ENCODE peak calls at places on chromosomes 5 and 9, in eight cellular contexts. T, G, N, P, M, S, Q and H are unnamed samples.

GRCh38 chr5:66882592-66883227 is 286.5 kb downstream of the MAST4 start:
- DNase-seq in S (peak; percentile 85), M (no peak), N (no peak), G (no peak), P (no peak), T (peak; percentile 82), Q (no peak), H (peak; percentile 72)

GRCh38 chr9:4073371-4073770 is 226.5 kb downstream of the GLIS3 start:
- DNase-seq in M (no peak), T (no peak), N (no peak), S (no peak), Q (no peak), G (no peak), P (no peak), H (no peak)

GRCh38 chr9:76655970-76656369 is 108.3 kb upstream of the PCA3 start:
- DNase-seq in P (no peak), G (no peak), N (no peak), Q (no peak), M (no peak), S (peak; percentile 49), T (peak; percentile 46), H (no peak)

GRCh38 chr5:83313431-83313830 is 158.1 kb upstream of the VCAN start:
- DNase-seq in N (no peak), M (no peak), T (peak; percentile 50), Q (no peak), P (no peak), S (peak; percentile 71), G (no peak), H (peak; percentile 80)

GRCh38 chr5:131610198-131611063 is 24.6 kb downstream of the RAPGEF6 start:
- DNase-seq in P (peak; percentile 33), N (no peak), T (peak; percentile 80), M (peak; percentile 83), S (peak; percentile 89), Q (no peak), G (no peak), H (peak; percentile 95)

GRCh38 chr9:2764371-2764770 is 47.1 kb downstream of the KCNV2 start:
- DNase-seq in N (no peak), T (no peak), P (no peak), G (peak; percentile 63), M (no peak), S (peak; percentile 60), Q (no peak), H (no peak)

GRCh38 chr9:87502446-87503232 is 5.0 kb downstream of the DAPK1 start:
- DNase-seq in N (no peak), Q (peak; percentile 78), M (no peak), P (no peak), T (no peak), S (no peak), G (peak; percentile 21), H (no peak)

GRCh38 chr5:169933127-169933526 is 47.2 kb downstream of the INSYN2B start:
- DNase-seq in T (no peak), S (no peak), N (no peak), Q (no peak), P (no peak), G (no peak), M (no peak), H (no peak)

GRCh38 chr9:38345851-38346755 is 46.4 kb upstream of the ALDH1B1 start:
- DNase-seq in S (no peak), Q (no peak), M (no peak), N (no peak), G (no peak), T (no peak), P (no peak), H (no peak)

GRCh38 chr5:14138608-14139540 is 4.3 kb upstream of the TRIO start:
- DNase-seq in P (no peak), N (no peak), M (no peak), G (no peak), T (no peak), S (no peak), Q (no peak), H (no peak)

GRCh38 chr5:116908537-116908936 is 333.9 kb upstream of the SEMA6A start:
- DNase-seq in P (no peak), Q (no peak), N (no peak), S (no peak), G (no peak), M (no peak), T (no peak), H (no peak)

GRCh38 chr5:150303070-150303595 is 428 bp upstream of the ARSI start:
- DNase-seq in T (no peak), M (no peak), N (no peak), Q (no peak), P (no peak), S (no peak), G (no peak), H (peak; percentile 70)